ENCODE peak calls at places on chromosomes 3 and 15, in ten cellular contexts. A is HL-60, Q is brain microvascular endothelial cell, D is BE2C, R is Caco-2, Z is lower leg skin, Y is pancreas, P is HFF-Myc, B is thyroid gland, F is neural crest cell. U is an unnamed sample.

GRCh38 chr15:89526181-89526580 is 29.8 kb upstream of the RHCG start:
- DNase-seq in A (no peak), Q (no peak), D (no peak), R (no peak), Z (peak), Y (no peak), P (no peak), B (no peak), F (no peak), U (no peak)

GRCh38 chr15:96334017-96334704 is 3.7 kb downstream of the NR2F2 start:
- DNase-seq in A (no peak), Q (peak), D (no peak), R (no peak), Z (peak), Y (no peak), P (no peak), B (no peak), F (no peak), U (no peak)

GRCh38 chr3:73255609-73256029 is 194.2 kb downstream of the EBLN2 start:
- DNase-seq in A (no peak), Q (peak), D (peak), R (no peak), Z (no peak), Y (no peak), P (peak), B (peak), F (no peak), U (peak)

GRCh38 chr15:101536875-101537405 is 47.4 kb upstream of the PCSK6 start:
- DNase-seq in A (no peak), Q (no peak), D (no peak), R (no peak), Z (peak), Y (no peak), P (no peak), B (no peak), F (no peak), U (no peak)

GRCh38 chr3:40187945-40188344 is 121.6 kb upstream of the EIF1B start:
- DNase-seq in A (no peak), Q (no peak), D (no peak), R (no peak), Z (no peak), Y (no peak), P (no peak), B (no peak), F (no peak), U (no peak)

GRCh38 chr15:72203507-72203837 is 5.9 kb upstream of the GRAMD2A start:
- DNase-seq in A (no peak), Q (peak), D (peak), R (no peak), Z (peak), Y (peak), P (peak), B (peak), F (no peak), U (peak)

GRCh38 chr3:197891-198491 is 1.4 kb downstream of the CHL1 start:
- DNase-seq in A (no peak), Q (no peak), D (no peak), R (no peak), Z (no peak), Y (no peak), P (no peak), B (no peak), F (peak), U (no peak)

GRCh38 chr3:154149286-154149685 is 28.1 kb downstream of the ARHGEF26 start:
- DNase-seq in A (no peak), Q (no peak), D (no peak), R (no peak), Z (no peak), Y (no peak), P (no peak), B (no peak), F (no peak), U (no peak)

GRCh38 chr15:77162872-77163633 is 92.1 kb upstream of the TSPAN3 start:
- DNase-seq in A (peak), Q (no peak), D (no peak), R (no peak), Z (no peak), Y (no peak), P (no peak), B (no peak), F (no peak), U (no peak)

GRCh38 chr3:46906471-46907058 is 29.0 kb downstream of the PTH1R start:
- DNase-seq in A (no peak), Q (no peak), D (no peak), R (no peak), Z (no peak), Y (no peak), P (no peak), B (no peak), F (no peak), U (no peak)

GRCh38 chr3:30989266-30989799 is 94.9 kb upstream of the GADL1 start:
- DNase-seq in A (no peak), Q (no peak), D (no peak), R (no peak), Z (no peak), Y (no peak), P (no peak), B (no peak), F (no peak), U (no peak)

GRCh38 chr3:8642001-8642400 is 2.6 kb downstream of the SSUH2 start:
- DNase-seq in A (no peak), Q (no peak), D (no peak), R (no peak), Z (no peak), Y (no peak), P (no peak), B (no peak), F (no peak), U (no peak)

GRCh38 chr3:150761831-150762661 is 923 bp downstream of the SIAH2 start:
- DNase-seq in A (peak), Q (peak), D (peak), R (peak), Z (peak), Y (peak), P (peak), B (peak), F (peak), U (peak)

GRCh38 chr3:33717616-33717865 is 513 bp downstream of the CLASP2 start:
- DNase-seq in A (no peak), Q (peak), D (peak), R (peak), Z (no peak), Y (no peak), P (no peak), B (no peak), F (peak), U (peak)

GRCh38 chr15:52466134-52466701 is 62.5 kb downstream of the MYO5A start:
- DNase-seq in A (peak), Q (no peak), D (no peak), R (no peak), Z (no peak), Y (no peak), P (no peak), B (peak), F (no peak), U (no peak)

GRCh38 chr3:87082806-87083440 is 92.0 kb upstream of the VGLL3 start:
- DNase-seq in A (peak), Q (peak), D (peak), R (peak), Z (no peak), Y (peak), P (peak), B (no peak), F (peak), U (peak)

GRCh38 chr3:195542261-195542660 is 864 bp downstream of the PPP1R2 start:
- DNase-seq in A (peak), Q (no peak), D (no peak), R (no peak), Z (no peak), Y (no peak), P (no peak), B (no peak), F (no peak), U (no peak)

GRCh38 chr3:149152420-149152819 is 23.0 kb downstream of the HPS3 start:
- DNase-seq in A (peak), Q (peak), D (no peak), R (no peak), Z (no peak), Y (no peak), P (no peak), B (no peak), F (no peak), U (no peak)

GRCh38 chr3:38649500-38650247 is at the start of gene SCN5A:
- DNase-seq in A (no peak), Q (no peak), D (peak), R (peak), Z (peak), Y (peak), P (no peak), B (peak), F (no peak), U (no peak)

GRCh38 chr15:84645496-84645895 is 8.6 kb downstream of the WDR73 start:
- DNase-seq in A (no peak), Q (no peak), D (no peak), R (no peak), Z (no peak), Y (no peak), P (no peak), B (no peak), F (no peak), U (no peak)

GRCh38 chr3:137304313-137305056 is 346.7 kb downstream of the IL20RB start:
- DNase-seq in A (no peak), Q (no peak), D (no peak), R (peak), Z (no peak), Y (no peak), P (no peak), B (no peak), F (no peak), U (no peak)

GRCh38 chr3:71247221-71247947 is 336.1 kb downstream of the FOXP1 start:
- DNase-seq in A (no peak), Q (peak), D (peak), R (peak), Z (no peak), Y (no peak), P (no peak), B (peak), F (no peak), U (peak)

GRCh38 chr3:17639257-17639656 is 103.2 kb downstream of the TBC1D5 start:
- DNase-seq in A (no peak), Q (peak), D (no peak), R (no peak), Z (no peak), Y (no peak), P (no peak), B (no peak), F (no peak), U (peak)

GRCh38 chr15:22258402-22259150 is 178.2 kb downstream of the OR4M2 start:
- DNase-seq in A (no peak), Q (no peak), D (no peak), R (no peak), Z (no peak), Y (no peak), P (no peak), B (no peak), F (no peak), U (no peak)

GRCh38 chr3:197082871-197083270 is 53.3 kb upstream of the MELTF start:
- DNase-seq in A (no peak), Q (no peak), D (no peak), R (no peak), Z (no peak), Y (no peak), P (no peak), B (no peak), F (no peak), U (peak)

GRCh38 chr3:33875680-33876079 is 77.2 kb downstream of the PDCD6IP start:
- DNase-seq in A (no peak), Q (no peak), D (no peak), R (no peak), Z (no peak), Y (no peak), P (no peak), B (no peak), F (no peak), U (no peak)

GRCh38 chr3:23685484-23686258 is 120.1 kb upstream of the UBE2E1 start:
- DNase-seq in A (no peak), Q (peak), D (peak), R (no peak), Z (peak), Y (peak), P (peak), B (peak), F (no peak), U (peak)

GRCh38 chr3:11310258-11310657 is 38.1 kb downstream of the ATG7 start:
- DNase-seq in A (no peak), Q (no peak), D (no peak), R (no peak), Z (no peak), Y (no peak), P (no peak), B (no peak), F (no peak), U (no peak)

GRCh38 chr3:177565981-177566380 is 368.7 kb upstream of the TBL1XR1 start:
- DNase-seq in A (no peak), Q (no peak), D (no peak), R (no peak), Z (no peak), Y (no peak), P (no peak), B (no peak), F (no peak), U (no peak)
- TF ChIP-seq CTCF in A (no peak), Q (no peak), D (no peak), R (no peak), Z (no peak), Y (no peak), P (no peak), B (no peak), F (no peak), U (no peak)

DNA sequence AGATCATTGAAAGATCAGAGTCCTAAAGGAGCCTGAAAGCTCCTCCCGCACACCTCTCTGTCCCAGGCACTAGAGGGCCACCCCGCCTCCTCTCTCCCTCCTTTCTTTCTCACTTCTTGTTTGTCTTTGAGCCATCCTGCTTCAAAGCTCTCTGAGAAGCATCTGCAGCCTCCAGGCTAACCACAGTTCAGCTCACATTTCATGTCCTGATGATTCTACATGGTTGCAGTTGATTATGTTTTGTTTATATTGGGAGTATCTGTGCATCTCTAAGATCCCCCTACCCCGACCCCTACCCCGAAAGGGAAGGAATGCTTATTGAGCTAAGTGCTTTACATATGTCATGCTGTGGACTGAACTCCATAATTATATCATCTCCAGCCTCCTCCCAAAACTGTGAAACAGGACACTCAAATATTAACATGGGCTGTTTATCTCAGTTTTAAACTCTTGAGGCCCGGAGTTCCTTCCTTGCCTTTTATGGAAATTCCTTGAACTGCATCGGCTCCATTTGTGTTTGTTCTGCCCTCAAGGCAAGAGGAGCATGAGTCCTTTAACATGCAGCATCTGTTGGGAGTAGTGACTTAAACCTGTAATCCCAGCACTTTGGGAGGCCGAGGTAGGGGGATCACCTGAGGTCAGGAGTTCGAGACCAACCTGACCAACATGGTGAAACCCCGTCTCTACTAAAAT is 30.9 kb downstream of the MGLL start:
- DNase-seq in A (peak), Q (peak), D (no peak), R (peak), Z (peak), Y (no peak), P (peak), B (no peak), F (no peak), U (peak)
- TF ChIP-seq CTCF in A (peak), Q (peak), D (peak), R (no peak), Z (no peak), Y (no peak), P (peak), B (no peak), F (peak), U (peak)

GRCh38 chr3:50238549-50239026 is 2.6 kb downstream of the GNAI2 start:
- DNase-seq in A (peak), Q (no peak), D (no peak), R (no peak), Z (peak), Y (peak), P (no peak), B (peak), F (no peak), U (no peak)
- TF ChIP-seq CTCF in A (no peak), Q (peak), D (no peak), R (no peak), Z (no peak), Y (no peak), P (no peak), B (no peak), F (no peak), U (peak)

DNA sequence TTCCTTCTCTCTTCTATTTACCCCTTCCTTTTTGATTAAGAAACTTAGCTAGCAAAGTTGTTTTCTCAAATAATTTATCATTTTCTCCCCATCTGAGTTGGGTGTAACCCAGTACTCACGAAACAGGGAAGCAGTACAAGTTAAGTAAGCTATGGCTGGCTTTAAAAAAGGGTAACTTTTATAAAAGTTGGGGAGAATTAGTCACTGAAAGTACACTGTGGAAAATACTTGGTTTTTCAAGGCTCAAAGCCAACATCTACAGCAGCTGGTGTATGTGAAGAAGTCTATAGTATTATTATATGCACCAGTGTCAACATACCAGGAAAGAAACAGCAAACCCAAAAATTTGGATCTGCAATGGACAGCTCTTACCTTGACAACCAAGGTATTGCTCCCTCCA is 25.5 kb downstream of the CLK3 start:
- DNase-seq in A (no peak), Q (no peak), D (no peak), R (no peak), Z (no peak), Y (no peak), P (no peak), B (no peak), F (no peak), U (no peak)
- TF ChIP-seq CTCF in A (no peak), Q (no peak), D (no peak), R (no peak), Z (no peak), Y (no peak), P (no peak), B (no peak), F (no peak), U (no peak)